ENCODE peak calls at places on chromosome 18, in nine cellular contexts. G is tibial nerve, E is right lobe of liver, N is esophagus muscularis mucosa, P is thyroid gland, S is A549, C is tibial artery, D is lung, A is fibroblast of lung. U is an unnamed sample.
A peak's percentile ranks its signal among the peaks of the same experiment; 100 is the strongest.

GRCh38 chr18:25345432-25345831 is 6.5 kb downstream of the ZNF521 start:
- DNase-seq in P (no peak), S (no peak), G (no peak), A (peak; percentile 43), C (no peak), D (no peak), E (no peak), N (no peak), U (no peak)

GRCh38 chr18:47254341-47254939 is 3.0 kb upstream of the SKOR2 start:
- DNase-seq in N (no peak), C (no peak), A (peak; percentile 44), D (peak; percentile 41), P (peak; percentile 71), E (no peak), G (no peak), S (no peak), U (no peak)

GRCh38 chr18:39341106-39341505 is 1775.5 kb upstream of the CELF4 start:
- DNase-seq in P (no peak), E (no peak), A (no peak), G (no peak), D (no peak), S (no peak), N (no peak), C (no peak), U (no peak)

GRCh38 chr18:51617572-51618260 is 420.2 kb upstream of the MEX3C start:
- DNase-seq in N (no peak), D (no peak), A (no peak), C (no peak), G (no peak), E (no peak), P (no peak), S (peak; percentile 15), U (no peak)

GRCh38 chr18:24200494-24200893 is 61.6 kb downstream of the CABYR start:
- DNase-seq in A (no peak), C (no peak), P (no peak), S (no peak), N (no peak), D (no peak), G (no peak), E (no peak), U (no peak)

GRCh38 chr18:48992791-48993555 is 42.2 kb upstream of the SMAD7 start:
- DNase-seq in A (no peak), S (no peak), P (no peak), D (no peak), C (no peak), E (no peak), G (no peak), N (no peak), U (no peak)

GRCh38 chr18:3345885-3346284 is 84.0 kb downstream of the MYL12B start:
- DNase-seq in P (no peak), A (peak; percentile 53), S (no peak), D (no peak), N (no peak), G (no peak), E (no peak), C (no peak), U (no peak)

GRCh38 chr18:70423988-70424387 is 135.1 kb downstream of the SOCS6 start:
- DNase-seq in N (no peak), E (no peak), P (no peak), D (peak; percentile 39), A (no peak), G (no peak), S (no peak), C (no peak), U (no peak)

GRCh38 chr18:55418439-55418838 is 169.6 kb downstream of the TCF4 start:
- DNase-seq in N (no peak), D (no peak), P (no peak), S (no peak), C (no peak), G (no peak), A (no peak), E (no peak), U (no peak)

GRCh38 chr18:55415258-55415871 is 172.6 kb downstream of the TCF4 start:
- DNase-seq in A (peak; percentile 91), C (peak; percentile 88), P (peak; percentile 90), G (peak; percentile 92), N (peak; percentile 96), D (peak; percentile 73), E (peak; percentile 88), S (peak; percentile 24), U (peak; percentile 76)

GRCh38 chr18:55413474-55413873 is 174.5 kb downstream of the TCF4 start:
- DNase-seq in C (no peak), N (no peak), D (no peak), G (no peak), A (no peak), E (no peak), S (no peak), P (no peak), U (no peak)

GRCh38 chr18:55416791-55417190 is 171.2 kb downstream of the TCF4 start:
- DNase-seq in E (no peak), G (no peak), D (no peak), A (peak; percentile 28), C (no peak), S (no peak), N (no peak), P (no peak), U (no peak)

DNA sequence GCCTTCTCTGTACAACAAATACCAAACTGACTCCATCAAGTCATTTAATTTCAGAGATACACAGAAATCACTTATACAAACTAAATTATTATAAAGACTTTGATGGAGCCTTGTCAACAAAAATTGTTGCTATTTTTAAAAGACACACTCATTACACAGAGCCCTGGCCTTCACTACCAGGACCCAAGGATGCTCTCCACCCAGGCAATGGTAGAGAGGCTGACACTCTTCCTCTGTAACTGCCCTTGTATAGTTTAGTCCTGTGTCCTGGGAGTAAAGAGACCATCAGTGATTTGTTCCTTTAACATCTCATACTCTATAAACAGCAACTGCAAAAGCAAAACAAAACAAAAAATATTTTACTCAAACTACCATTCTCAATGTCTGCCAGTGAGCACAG is 173.5 kb downstream of the TCF4 start:
- DNase-seq in P (no peak), C (no peak), E (no peak), D (no peak), G (no peak), S (no peak), A (no peak), N (no peak), U (no peak)
- H3K4me1 ChIP-seq in P (no peaks in the 10 kb centered on the region), C (no peaks in the 10 kb centered on the region), E (no peaks in the 10 kb centered on the region), D (peaks cover 2% of the 10 kb centered on the region), G (no peaks in the 10 kb centered on the region), S (no peaks in the 10 kb centered on the region), A (no peaks in the 10 kb centered on the region), N (peaks cover 3% of the 10 kb centered on the region), U (no peaks in the 10 kb centered on the region)

GRCh38 chr18:31101148-31102019 is 837 bp downstream of the DSC2 start:
- DNase-seq in E (peak; percentile 86), P (peak; percentile 80), N (no peak), S (peak; percentile 10), A (peak; percentile 3), C (peak; percentile 74), G (peak; percentile 35), D (peak; percentile 76), U (no peak)

GRCh38 chr18:31097666-31098065 is 4.6 kb downstream of the DSC2 start:
- DNase-seq in A (no peak), P (no peak), S (no peak), D (no peak), G (no peak), C (no peak), N (no peak), E (no peak), U (no peak)

GRCh38 chr18:31100598-31101147 is 1.5 kb downstream of the DSC2 start:
- DNase-seq in P (peak; percentile 7), N (no peak), E (peak; percentile 27), A (no peak), G (no peak), S (no peak), C (no peak), D (no peak), U (no peak)

GRCh38 chr18:31098878-31099277 is 3.3 kb downstream of the DSC2 start:
- DNase-seq in D (no peak), G (no peak), P (no peak), N (no peak), C (no peak), S (no peak), A (no peak), E (no peak), U (no peak)

GRCh38 chr18:31099490-31100230 is 2.6 kb downstream of the DSC2 start:
- DNase-seq in E (no peak), D (no peak), C (no peak), S (no peak), N (no peak), P (no peak), G (no peak), A (no peak), U (no peak)
- H3K4me3 ChIP-seq in E (no peak overlapping the region), D (no peak overlapping the region), C (no peak overlapping the region), S (no peak overlapping the region), N (no peak overlapping the region), P (no peak overlapping the region), G (peak overlapping the region; percentile 58), A (no peak overlapping the region), U (no peak overlapping the region)

GRCh38 chr18:79583984-79584401 is 95.6 kb upstream of the CTDP1 start:
- DNase-seq in P (no peak), N (no peak), D (no peak), S (no peak), E (peak; percentile 19), C (peak; percentile 43), G (peak; percentile 7), A (no peak), U (no peak)

GRCh38 chr18:79581911-79582310 is 97.7 kb upstream of the CTDP1 start:
- DNase-seq in S (no peak), P (no peak), E (peak; percentile 2), D (no peak), G (peak; percentile 10), A (no peak), C (peak; percentile 6), N (no peak), U (no peak)

GRCh38 chr18:79584491-79585394 is 94.9 kb upstream of the CTDP1 start:
- DNase-seq in S (no peak), A (no peak), N (no peak), D (no peak), E (peak; percentile 12), G (peak; percentile 3), C (peak; percentile 57), P (no peak), U (no peak)

GRCh38 chr18:79582978-79583377 is 96.6 kb upstream of the CTDP1 start:
- DNase-seq in S (no peak), C (peak; percentile 23), G (no peak), N (no peak), P (no peak), A (no peak), E (peak; percentile 7), D (no peak), U (no peak)

GRCh38 chr18:79583426-79583825 is 96.2 kb upstream of the CTDP1 start:
- DNase-seq in G (peak; percentile 4), C (peak; percentile 25), E (peak; percentile 4), A (no peak), D (no peak), S (no peak), P (no peak), N (no peak), U (no peak)
- TF ChIP-seq CTCF in G (no peak), C (no peak), E (no peak), A (no peak), D (no peak), S (no peak), P (no peak), N (no peak), U (no peak)

GRCh38 chr18:75253043-75253442 is 42.4 kb downstream of the TSHZ1 start:
- DNase-seq in P (no peak), C (no peak), S (no peak), A (no peak), D (no peak), G (no peak), N (no peak), E (no peak), U (no peak)

GRCh38 chr18:75253784-75254183 is 43.2 kb downstream of the TSHZ1 start:
- DNase-seq in P (no peak), G (no peak), E (no peak), S (no peak), C (no peak), N (no peak), A (peak; percentile 59), D (no peak), U (no peak)

GRCh38 chr18:75251466-75251865 is 40.9 kb downstream of the TSHZ1 start:
- DNase-seq in E (no peak), S (no peak), P (no peak), N (no peak), C (no peak), D (no peak), G (no peak), A (no peak), U (no peak)

GRCh38 chr18:75250471-75250821 is 39.8 kb downstream of the TSHZ1 start:
- DNase-seq in P (no peak), G (no peak), N (no peak), E (no peak), C (no peak), S (no peak), D (no peak), A (no peak), U (no peak)

GRCh38 chr18:75252136-75252535 is 41.5 kb downstream of the TSHZ1 start:
- DNase-seq in N (no peak), P (no peak), G (no peak), S (no peak), E (no peak), A (peak; percentile 37), D (no peak), C (no peak), U (no peak)
- H3K4me1 ChIP-seq in N (peaks cover 29% of the 10 kb centered on the region), P (peaks cover 5% of the 10 kb centered on the region), G (peaks cover 13% of the 10 kb centered on the region), S (peaks cover 2% of the 10 kb centered on the region), E (peaks cover 43% of the 10 kb centered on the region), A (peaks cover 12% of the 10 kb centered on the region), D (peaks cover 8% of the 10 kb centered on the region), C (peaks cover 24% of the 10 kb centered on the region), U (peaks cover 25% of the 10 kb centered on the region)

U was measured in CD8-positive, alpha-beta T cell.